ENCODE peak calls at places on chromosomes 13 and 19, in five cellular contexts. D, M, S, E and O are unnamed samples.
A peak's percentile ranks its signal among the peaks of the same experiment; 100 is the strongest.

GRCh38 chr19:45817010-45817724 is 2.1 kb upstream of the RSPH6A start:
- DNase-seq in D (peak; percentile 93), M (peak; percentile 92), S (peak; percentile 98), E (peak; percentile 97), O (peak; percentile 91)

GRCh38 chr13:76798037-76798436 is 88.2 kb downstream of the KCTD12 start:
- DNase-seq in D (no peak), M (no peak), S (no peak), E (no peak), O (no peak)

GRCh38 chr13:62357887-62358645 is 942.4 kb upstream of the PCDH20 start:
- DNase-seq in D (no peak), M (no peak), S (no peak), E (no peak), O (no peak)

GRCh38 chr19:58118979-58119733 is 21.1 kb upstream of the ZSCAN18 start:
- DNase-seq in D (no peak), M (no peak), S (no peak), E (no peak), O (no peak)

GRCh38 chr13:98664047-98664446 is 87.1 kb upstream of the STK24 start:
- DNase-seq in D (peak; percentile 69), M (no peak), S (no peak), E (peak; percentile 36), O (no peak)

GRCh38 chr19:58409010-58409790 is 751 bp downstream of the ZNF584 start:
- DNase-seq in D (peak; percentile 47), M (no peak), S (no peak), E (peak; percentile 11), O (no peak)

GRCh38 chr13:51932231-51932630 is 70.5 kb downstream of the CCDC70 start:
- DNase-seq in D (no peak), M (peak; percentile 35), S (no peak), E (no peak), O (no peak)

GRCh38 chr19:531753-532571 is at the start of gene CDC34:
- DNase-seq in D (no peak), M (peak; percentile 75), S (peak; percentile 55), E (no peak), O (no peak)

GRCh38 chr13:74203576-74203975 is 69.4 kb upstream of the KLF12 start:
- DNase-seq in D (peak; percentile 41), M (no peak), S (no peak), E (no peak), O (no peak)

GRCh38 chr19:44617481-44617880 is 4.1 kb downstream of the IGSF23 start:
- DNase-seq in D (no peak), M (no peak), S (no peak), E (no peak), O (no peak)

GRCh38 chr19:38276942-38277517 is 12.7 kb downstream of the SPINT2 start:
- DNase-seq in D (no peak), M (no peak), S (no peak), E (no peak), O (no peak)

GRCh38 chr19:6533746-6534418 is 3.1 kb downstream of the TNFSF9 start:
- DNase-seq in D (no peak), M (no peak), S (no peak), E (no peak), O (no peak)

GRCh38 chr13:22665531-22665930 is 515.2 kb upstream of the SGCG start:
- DNase-seq in D (no peak), M (no peak), S (no peak), E (no peak), O (no peak)

GRCh38 chr13:24905242-24905641 is 141.3 kb downstream of the RNF17 start:
- DNase-seq in D (peak; percentile 15), M (no peak), S (no peak), E (no peak), O (no peak)

GRCh38 chr19:10587022-10587838 is at the start of gene AP1M2:
- DNase-seq in D (no peak), M (no peak), S (no peak), E (no peak), O (no peak)

GRCh38 chr13:98785968-98786367 is 33.5 kb upstream of the SLC15A1 start:
- DNase-seq in D (no peak), M (no peak), S (no peak), E (no peak), O (no peak)

GRCh38 chr19:22144394-22144793 is 52.4 kb downstream of the ZNF676 start:
- DNase-seq in D (no peak), M (no peak), S (no peak), E (no peak), O (no peak)

GRCh38 chr13:52862358-52863206 is 14.1 kb upstream of the PCDH8 start:
- DNase-seq in D (peak; percentile 10), M (no peak), S (no peak), E (no peak), O (no peak)

GRCh38 chr19:1182727-1183126 is 8.7 kb upstream of the SBNO2 start:
- DNase-seq in D (no peak), M (no peak), S (no peak), E (no peak), O (no peak)

GRCh38 chr19:55226788-55227187 is 1.8 kb downstream of the TMEM86B start:
- DNase-seq in D (no peak), M (no peak), S (no peak), E (no peak), O (no peak)

GRCh38 chr19:56671613-56671994 is at the start of gene ZNF835:
- DNase-seq in D (no peak), M (peak; percentile 90), S (peak; percentile 95), E (peak; percentile 73), O (peak; percentile 76)

GRCh38 chr13:50596103-50596502 is 247.4 kb downstream of the DLEU7 start:
- DNase-seq in D (no peak), M (no peak), S (no peak), E (no peak), O (no peak)

GRCh38 chr13:49421391-49421790 is 22.5 kb downstream of the CAB39L start:
- DNase-seq in D (peak; percentile 30), M (no peak), S (no peak), E (peak; percentile 6), O (peak; percentile 6)

GRCh38 chr13:28843594-28843993 is 23.5 kb downstream of the MTUS2 start:
- DNase-seq in D (no peak), M (no peak), S (no peak), E (no peak), O (no peak)

GRCh38 chr19:12759686-12760085 is 8.1 kb downstream of the BEST2 start:
- DNase-seq in D (no peak), M (no peak), S (no peak), E (no peak), O (no peak)

GRCh38 chr13:44818428-44818827 is 170.8 kb downstream of the NUFIP1 start:
- DNase-seq in D (peak; percentile 40), M (no peak), S (no peak), E (no peak), O (no peak)

GRCh38 chr19:47247308-47247990 is 8.9 kb upstream of the CCDC9 start:
- DNase-seq in D (peak; percentile 76), M (no peak), S (peak; percentile 79), E (peak; percentile 75), O (peak; percentile 70)

GRCh38 chr19:28736528-28736927 is 476.4 kb downstream of the UQCRFS1 start:
- DNase-seq in D (no peak), M (no peak), S (no peak), E (no peak), O (no peak)

GRCh38 chr13:25973576-25973975 is 78.2 kb downstream of the SHISA2 start:
- DNase-seq in D (no peak), M (no peak), S (no peak), E (no peak), O (peak; percentile 45)

GRCh38 chr19:292281-292884 is 1.2 kb upstream of the PLPP2 start:
- DNase-seq in D (no peak), M (no peak), S (no peak), E (no peak), O (no peak)

GRCh38 chr19:40284251-40284500 is 969 bp downstream of the AKT2 start:
- DNase-seq in D (no peak), M (no peak), S (no peak), E (no peak), O (no peak)

GRCh38 chr19:17807731-17808316 is 12.9 kb downstream of the B3GNT3 start:
- DNase-seq in D (no peak), M (no peak), S (no peak), E (no peak), O (no peak)